ENCODE peak calls at places on chromosomes 4 and X, in nine cellular contexts. D is AG04450; R is body of pancreas; H is effector memory CD4-positive, alpha-beta T cell; X is epithelial cell of prostate; G is CD4-positive, CD25-positive, alpha-beta regulatory T cell; Q is IMR-90; N is colonic mucosa; V is pancreas. A is an unnamed sample.

GRCh38 chrX:70301716-70302115 is 11.8 kb downstream of the KIF4A start:
- DNase-seq in V (no peak), N (no peak), D (no peak), G (no peak), X (no peak), R (no peak), H (no peak), Q (peak), A (no peak)

GRCh38 chr4:186650401-186651180 is 73.1 kb downstream of the FAT1 start:
- DNase-seq in N (no peak), X (no peak), D (no peak), Q (no peak), V (no peak), H (no peak), R (no peak), G (no peak), A (no peak)

GRCh38 chrX:72128881-72129280 is 2.8 kb downstream of the RTL5 start:
- DNase-seq in D (no peak), V (no peak), G (no peak), N (no peak), R (no peak), X (no peak), H (no peak), Q (no peak), A (no peak)

GRCh38 chr4:83358410-83358809 is 23.8 kb upstream of the HPSE start:
- DNase-seq in X (no peak), N (no peak), R (no peak), H (no peak), D (peak), Q (peak), V (no peak), G (no peak), A (no peak)

GRCh38 chrX:32673193-32673592 is 538.2 kb downstream of the DMD start:
- DNase-seq in X (no peak), N (no peak), G (no peak), H (no peak), D (no peak), V (no peak), R (no peak), Q (peak), A (no peak)

GRCh38 chrX:67779099-67779498 is 235.3 kb downstream of the AR start:
- DNase-seq in X (no peak), V (no peak), G (no peak), Q (no peak), D (no peak), H (no peak), R (no peak), N (no peak), A (no peak)

GRCh38 chr4:707929-708630 is 2.4 kb downstream of the PCGF3 start:
- DNase-seq in G (no peak), H (no peak), Q (no peak), R (no peak), N (no peak), X (no peak), V (no peak), D (no peak), A (no peak)

GRCh38 chrX:11341274-11342256 is 48.4 kb downstream of the AMELX start:
- DNase-seq in H (no peak), N (peak), Q (peak), V (peak), G (no peak), D (no peak), X (no peak), R (peak), A (peak)

GRCh38 chrX:130393451-130394074 is 8.1 kb upstream of the GPR119 start:
- DNase-seq in N (peak), D (no peak), V (peak), H (no peak), R (peak), G (no peak), Q (peak), X (no peak), A (peak)

GRCh38 chr4:149897784-149898183 is 82.1 kb upstream of the IQCM start:
- DNase-seq in H (no peak), G (no peak), X (no peak), D (no peak), R (no peak), N (no peak), V (no peak), Q (peak), A (no peak)

GRCh38 chr4:78057600-78058560 is 757 bp downstream of the FRAS1 start:
- DNase-seq in R (peak), G (no peak), N (peak), X (no peak), Q (peak), V (peak), D (no peak), H (no peak), A (peak)

GRCh38 chrX:13502590-13502989 is 66.8 kb upstream of the EGFL6 start:
- DNase-seq in R (no peak), N (no peak), X (no peak), H (no peak), G (no peak), D (no peak), V (no peak), Q (no peak), A (no peak)

GRCh38 chrX:10496345-10496965 is 123.9 kb downstream of the MID1 start:
- DNase-seq in V (no peak), Q (peak), D (peak), G (no peak), N (no peak), H (no peak), X (no peak), R (no peak), A (no peak)

GRCh38 chrX:112761239-112762207 is 79.1 kb downstream of the AMOT start:
- DNase-seq in X (no peak), Q (no peak), N (no peak), V (no peak), R (no peak), G (no peak), H (no peak), D (no peak), A (no peak)

GRCh38 chrX:147736045-147736444 is 175.7 kb upstream of the FMR1 start:
- DNase-seq in V (no peak), D (no peak), G (no peak), X (no peak), N (no peak), Q (no peak), R (no peak), H (no peak), A (no peak)

GRCh38 chr4:21864686-21865085 is 83.9 kb downstream of the KCNIP4 start:
- DNase-seq in H (no peak), Q (no peak), G (no peak), N (no peak), X (no peak), R (no peak), D (no peak), V (no peak), A (no peak)

GRCh38 chr4:77994194-77994721 is 62.9 kb upstream of the FRAS1 start:
- DNase-seq in H (no peak), D (peak), X (no peak), V (no peak), N (peak), R (peak), G (no peak), Q (peak), A (peak)

GRCh38 chrX:2707334-2707760 is 16.3 kb downstream of the CD99 start:
- DNase-seq in H (no peak), V (no peak), D (peak), R (peak), N (peak), X (peak), G (no peak), Q (peak), A (peak)

GRCh38 chrX:10390187-10390586 is 230.2 kb downstream of the MID1 start:
- DNase-seq in V (no peak), G (no peak), X (no peak), H (no peak), D (no peak), N (no peak), R (no peak), Q (no peak), A (no peak)

GRCh38 chr4:25970241-25970675 is 56.2 kb downstream of the SMIM20 start:
- DNase-seq in X (no peak), D (no peak), G (no peak), N (peak), H (no peak), Q (no peak), R (peak), V (no peak), A (peak)

GRCh38 chrX:133838761-133839676 is 146.4 kb downstream of the GPC3 start:
- DNase-seq in H (no peak), N (peak), X (no peak), V (no peak), D (no peak), R (peak), Q (peak), G (no peak), A (no peak)

GRCh38 chrX:121405826-121406225 is 358.4 kb downstream of the GLUD2 start:
- DNase-seq in G (no peak), D (no peak), R (no peak), H (no peak), Q (no peak), X (no peak), V (no peak), N (no peak), A (no peak)

GRCh38 chr4:152408514-152409327 is 127.2 kb downstream of the FBXW7 start:
- DNase-seq in N (peak), H (peak), G (no peak), X (no peak), Q (peak), D (no peak), R (no peak), V (no peak), A (no peak)

GRCh38 chrX:84748965-84749656 is 246.9 kb upstream of the HDX start:
- DNase-seq in Q (no peak), H (no peak), X (no peak), R (no peak), G (no peak), V (no peak), N (no peak), D (no peak), A (no peak)

GRCh38 chrX:123493857-123494256 is 239.0 kb downstream of the THOC2 start:
- DNase-seq in H (no peak), R (no peak), V (no peak), N (no peak), X (no peak), G (no peak), Q (no peak), D (no peak), A (no peak)

GRCh38 chr4:103098331-103098730 is 1.3 kb downstream of the BDH2 start:
- DNase-seq in X (no peak), H (no peak), R (no peak), Q (peak), V (no peak), N (no peak), G (no peak), D (no peak), A (no peak)
- H3K27ac ChIP-seq in X (no peak), H (no peak), R (no peak), Q (peak), V (no peak), N (no peak), G (no peak), D (no peak), A (no peak)

DNA sequence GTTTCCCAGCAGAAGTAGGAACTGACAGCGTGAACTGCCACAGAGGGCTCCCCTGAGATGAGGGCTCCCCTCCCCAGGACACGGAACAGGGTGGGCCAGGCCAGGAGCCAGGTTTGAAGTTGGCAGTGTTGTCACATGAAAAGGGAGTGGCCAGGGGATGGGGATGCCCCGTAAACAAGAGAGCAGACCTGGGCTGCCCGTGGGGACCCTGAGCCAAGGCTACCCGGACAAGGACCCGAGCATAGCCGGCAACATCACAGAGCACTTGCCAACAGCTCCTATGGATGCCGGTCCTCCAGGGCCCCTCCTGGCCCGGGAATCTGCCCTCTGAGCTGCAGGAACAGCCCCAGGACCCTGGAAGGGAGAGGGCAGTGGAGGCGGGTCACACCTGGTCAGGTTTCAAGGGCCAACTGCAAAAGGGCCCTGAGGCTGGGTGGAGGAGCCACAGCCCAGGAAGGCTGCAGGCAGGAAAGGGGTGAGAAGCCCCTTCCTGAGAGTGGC is 102.1 kb downstream of the CPZ start:
- DNase-seq in G (no peak), Q (no peak), V (no peak), H (no peak), R (no peak), X (no peak), N (no peak), D (no peak), A (no peak)
- H3K27ac ChIP-seq in G (no peak), Q (no peak), V (no peak), H (no peak), R (no peak), X (no peak), N (no peak), D (no peak), A (no peak)

DNA sequence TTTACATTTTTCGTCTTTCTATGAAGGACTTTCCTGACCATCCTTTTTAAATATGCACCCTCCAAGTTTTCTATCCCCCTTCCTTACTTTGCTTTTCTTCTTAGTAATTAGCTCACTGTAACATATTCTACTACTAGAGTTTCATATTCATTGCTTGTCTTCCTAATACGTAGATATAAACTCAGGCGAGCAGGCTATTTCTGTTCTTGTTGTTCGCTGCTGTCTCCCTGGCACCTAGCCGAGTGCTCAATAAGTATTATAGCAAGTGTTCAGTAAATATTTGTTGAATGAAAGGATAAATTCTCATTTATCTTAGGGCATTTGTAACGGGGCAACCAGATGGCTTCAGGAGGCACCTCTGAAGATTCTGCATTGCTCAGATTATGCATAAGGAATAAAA is 6.8 kb upstream of the RHOH start:
- DNase-seq in G (no peak), R (peak), X (no peak), Q (peak), D (no peak), V (peak), N (peak), H (no peak), A (no peak)
- H3K27ac ChIP-seq in G (peak), R (no peak), X (peak), Q (no peak), D (no peak), V (no peak), N (no peak), H (no peak), A (no peak)

GRCh38 chrX:104370089-104370488 is 115.4 kb upstream of the ESX1 start:
- DNase-seq in G (no peak), R (no peak), Q (no peak), N (peak), X (peak), H (no peak), D (no peak), V (no peak), A (no peak)
- H3K27ac ChIP-seq in G (no peak), R (no peak), Q (no peak), N (no peak), X (no peak), H (no peak), D (no peak), V (no peak), A (no peak)

GRCh38 chrX:39736219-39737211 is 361.2 kb downstream of the BCOR start:
- DNase-seq in G (no peak), V (peak), H (no peak), Q (peak), N (no peak), D (no peak), X (no peak), R (peak), A (peak)

GRCh38 chrX:39741904-39742303 is 355.9 kb downstream of the BCOR start:
- DNase-seq in D (no peak), N (no peak), G (no peak), V (no peak), H (no peak), R (no peak), X (no peak), Q (no peak), A (no peak)

GRCh38 chrX:39739585-39739984 is 358.2 kb downstream of the BCOR start:
- DNase-seq in H (no peak), V (no peak), X (no peak), D (no peak), R (no peak), Q (no peak), G (no peak), N (no peak), A (no peak)

GRCh38 chrX:39745782-39746181 is 352.0 kb downstream of the BCOR start:
- DNase-seq in X (no peak), D (no peak), H (no peak), R (no peak), Q (no peak), G (no peak), N (no peak), V (no peak), A (no peak)

DNA sequence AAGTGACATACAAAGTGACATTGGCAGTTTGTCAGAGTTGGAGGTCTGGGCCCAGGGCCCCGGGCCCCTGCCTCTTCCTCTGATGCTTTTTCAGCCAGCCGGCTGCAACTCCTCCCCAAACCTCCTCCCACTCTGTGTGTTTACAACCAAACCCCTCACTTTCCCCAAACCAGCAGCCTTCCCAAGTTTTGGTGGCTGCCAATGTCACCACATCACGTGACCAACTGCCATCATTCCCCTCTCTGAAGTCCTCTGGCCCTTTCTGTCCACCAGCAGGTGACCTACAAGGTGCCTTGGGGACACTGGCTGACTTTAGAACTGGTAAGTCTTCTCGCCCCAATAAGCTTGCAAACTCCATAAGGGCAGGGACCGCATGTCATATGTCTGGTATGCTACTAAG is 357.7 kb downstream of the BCOR start:
- DNase-seq in H (no peak), V (no peak), X (no peak), G (no peak), N (no peak), R (no peak), Q (no peak), D (no peak), A (no peak)
- H3K27ac ChIP-seq in H (no peak), V (no peak), X (no peak), G (no peak), N (no peak), R (no peak), Q (no peak), D (no peak), A (no peak)

DNA sequence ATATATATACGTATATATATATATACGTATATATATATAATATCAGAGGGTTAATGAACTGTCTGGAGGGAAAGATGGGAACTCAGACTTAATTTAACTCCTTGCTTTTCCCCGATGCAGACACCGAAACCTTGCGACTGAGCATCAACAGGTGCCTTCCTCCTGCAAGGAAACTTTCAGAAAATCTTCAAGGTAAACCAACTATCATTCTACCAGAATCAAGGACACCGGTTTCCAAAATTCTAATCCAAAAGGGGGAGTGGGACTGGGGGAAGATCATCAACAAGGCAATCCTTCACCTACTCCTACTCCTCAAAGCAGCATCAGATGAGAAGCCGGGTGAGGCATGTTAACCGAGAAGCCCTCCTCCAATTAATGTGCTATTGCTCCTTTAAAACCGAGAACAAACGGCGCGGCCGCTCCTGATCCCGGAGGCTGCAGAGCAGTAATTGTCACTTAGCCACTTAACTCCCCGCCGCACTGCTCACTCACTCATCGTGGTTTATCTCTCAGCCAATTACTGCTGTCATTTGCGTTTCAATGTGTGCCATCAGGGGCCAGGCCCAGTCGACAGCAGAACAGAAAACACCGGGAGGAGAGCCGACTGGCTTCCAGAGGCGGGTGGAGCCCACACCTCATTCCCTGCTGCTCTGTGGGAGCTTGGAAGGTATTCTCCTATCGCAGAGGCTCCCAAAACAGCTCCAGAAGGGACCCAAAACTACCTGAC is 61.7 kb downstream of the MAML3 start:
- DNase-seq in N (peak), R (peak), G (no peak), V (no peak), D (no peak), X (no peak), Q (no peak), H (no peak), A (peak)
- H3K27ac ChIP-seq in N (peak), R (peak), G (no peak), V (peak), D (no peak), X (peak), Q (peak), H (no peak), A (peak)

GRCh38 chrX:100643943-100644587 is at the start of gene SRPX2:
- DNase-seq in X (peak), D (peak), V (no peak), G (no peak), N (no peak), H (no peak), Q (peak), R (peak), A (peak)

GRCh38 chrX:100647739-100648138 is 3.7 kb downstream of the SRPX2 start:
- DNase-seq in H (no peak), Q (no peak), D (no peak), N (no peak), V (no peak), R (no peak), G (no peak), X (no peak), A (no peak)

GRCh38 chrX:100647095-100647494 is 3.1 kb downstream of the SRPX2 start:
- DNase-seq in V (no peak), Q (no peak), H (no peak), G (no peak), N (no peak), X (no peak), R (no peak), D (no peak), A (peak)

GRCh38 chrX:100643212-100643611 is 787 bp upstream of the SRPX2 start:
- DNase-seq in N (no peak), Q (no peak), H (no peak), D (no peak), X (peak), G (no peak), R (no peak), V (no peak), A (no peak)

GRCh38 chrX:100645106-100645505 is 1.1 kb downstream of the SRPX2 start:
- DNase-seq in V (no peak), R (no peak), D (no peak), N (no peak), Q (no peak), H (no peak), G (no peak), X (no peak), A (no peak)
- H3K27ac ChIP-seq in V (no peak), R (no peak), D (no peak), N (no peak), Q (peak), H (no peak), G (no peak), X (peak), A (no peak)